ENCODE peak calls at places on chromosomes 16 and 17, in nine cellular contexts. O is activated CD4-positive, alpha-beta T cell treated with anti-CD3 and anti-CD28 coated beads, Interleukin-2, amount 50 U/mL, for 48 hours; L is activated CD4-positive, CD25-positive, alpha-beta regulatory T cell treated with anti-CD3 and anti-CD28 coated beads, Interleukin-2, amount 50 U/mL, for 72 hours; X is PC-9; U is NCI-H1436 treated with DMSO at 0.1 percent for 48 hours; A is RPMI8226; T is suprapubic skin; E is activated naive CD4-positive, alpha-beta T cell; J is KBM-7. D is an unnamed sample.
A peak's percentile ranks its signal among the peaks of the same experiment; 100 is the strongest.

GRCh38 chr16:11314309-11314894 is 30.9 kb upstream of the RMI2 start:
- DNase-seq in O (no peak), L (no peak), X (no peak), U (no peak), A (no peak), T (no peak), E (no peak), J (no peak), D (no peak)

GRCh38 chr17:68961204-68961893 is 6.2 kb upstream of the ABCA8 start:
- DNase-seq in O (no peak), L (no peak), X (no peak), U (no peak), A (no peak), T (no peak), E (no peak), J (no peak), D (no peak)

GRCh38 chr17:53548252-53548651 is 274.5 kb upstream of the KIF2B start:
- DNase-seq in O (no peak), L (no peak), X (no peak), U (no peak), A (no peak), T (no peak), E (no peak), J (no peak), D (no peak)

GRCh38 chr17:42325026-42325425 is 36.7 kb downstream of the STAT5A start:
- DNase-seq in O (no peak), L (no peak), X (peak; percentile 91), U (no peak), A (no peak), T (no peak), E (no peak), J (no peak), D (no peak)

GRCh38 chr17:32319548-32319905 is 22.4 kb downstream of the C17orf75 start:
- DNase-seq in O (peak; percentile 90), L (peak; percentile 83), X (no peak), U (peak; percentile 19), A (peak; percentile 76), T (peak; percentile 86), E (peak; percentile 76), J (peak; percentile 85), D (peak; percentile 7)

GRCh38 chr17:75511610-75512575 is 3.4 kb downstream of the CASKIN2 start:
- DNase-seq in O (no peak), L (no peak), X (peak; percentile 46), U (no peak), A (no peak), T (no peak), E (no peak), J (no peak), D (no peak)

GRCh38 chr16:31435341-31436220 is 7.0 kb downstream of the ZNF843 start:
- DNase-seq in O (no peak), L (no peak), X (no peak), U (no peak), A (no peak), T (no peak), E (no peak), J (no peak), D (no peak)

GRCh38 chr17:45224671-45225050 is 3.0 kb downstream of the FMNL1 start:
- DNase-seq in O (peak; percentile 57), L (no peak), X (no peak), U (no peak), A (peak; percentile 20), T (no peak), E (no peak), J (no peak), D (no peak)

GRCh38 chr17:15651001-15651582 is 31.6 kb upstream of the FBXW10B start:
- DNase-seq in O (no peak), L (no peak), X (peak; percentile 45), U (no peak), A (no peak), T (no peak), E (no peak), J (no peak), D (no peak)

GRCh38 chr16:8850279-8850885 is 18.4 kb downstream of the CARHSP1 start:
- DNase-seq in O (no peak), L (no peak), X (no peak), U (no peak), A (no peak), T (no peak), E (no peak), J (peak; percentile 85), D (no peak)

GRCh38 chr17:12118617-12119016 is 97.9 kb downstream of the MAP2K4 start:
- DNase-seq in O (no peak), L (no peak), X (no peak), U (no peak), A (no peak), T (no peak), E (no peak), J (no peak), D (no peak)

D was measured in amygdala.